ENCODE peak calls at places on chromosomes 6 and 20, in six cellular contexts. T is Calu3; P is nephron progenitor cell; X is CD8-positive, alpha-beta T cell; I is fibroblast of mammary gland; U is CD4-positive, alpha-beta T cell. Y is an unnamed sample.

GRCh38 chr20:49534314-49534713 is 33.6 kb downstream of the PTGIS start:
- DNase-seq in T (peak), P (peak), X (peak), I (peak), U (peak), Y (peak)

GRCh38 chr20:235891-236290 is 8.8 kb downstream of the DEFB129 start:
- DNase-seq in T (peak), P (no peak), X (no peak), I (peak), U (no peak), Y (no peak)

GRCh38 chr6:112831022-112831421 is 483.9 kb downstream of the RFPL4B start:
- DNase-seq in T (no peak), P (no peak), X (no peak), I (no peak), U (no peak), Y (no peak)

GRCh38 chr6:54892831-54893230 is 46.3 kb downstream of the FAM83B start:
- DNase-seq in T (no peak), P (no peak), X (no peak), I (peak), U (no peak), Y (no peak)

GRCh38 chr6:16904957-16905356 is 143.7 kb upstream of the ATXN1 start:
- DNase-seq in T (no peak), P (no peak), X (no peak), I (no peak), U (no peak), Y (no peak)

GRCh38 chr20:5140195-5140594 is 13.4 kb downstream of the CDS2 start:
- DNase-seq in T (no peak), P (no peak), X (no peak), I (no peak), U (no peak), Y (no peak)

GRCh38 chr6:72530750-72531149 is 91.1 kb upstream of the KCNQ5 start:
- DNase-seq in T (no peak), P (no peak), X (no peak), I (no peak), U (no peak), Y (no peak)

GRCh38 chr6:149646599-149646998 is 1.9 kb downstream of the KATNA1 start:
- DNase-seq in T (no peak), P (no peak), X (no peak), I (no peak), U (no peak), Y (no peak)

GRCh38 chr6:150036081-150036480 is 10.7 kb upstream of the RAET1L start:
- DNase-seq in T (no peak), P (no peak), X (no peak), I (no peak), U (no peak), Y (no peak)

GRCh38 chr6:169893624-169894023 is 142.2 kb downstream of the ERMARD start:
- DNase-seq in T (no peak), P (no peak), X (no peak), I (no peak), U (no peak), Y (no peak)

GRCh38 chr6:33305052-33305451 is 6.3 kb upstream of the RGL2 start:
- DNase-seq in T (no peak), P (no peak), X (no peak), I (no peak), U (no peak), Y (no peak)

GRCh38 chr6:4780360-4780812 is 4.2 kb downstream of the CDYL start:
- DNase-seq in T (peak), P (no peak), X (no peak), I (peak), U (no peak), Y (no peak)

GRCh38 chr6:4059115-4059777 is 19.7 kb downstream of the FAM217A start:
- DNase-seq in T (peak), P (no peak), X (peak), I (peak), U (peak), Y (no peak)

GRCh38 chr20:33832113-33832853 is 21.1 kb downstream of the CHMP4B start:
- DNase-seq in T (no peak), P (no peak), X (no peak), I (peak), U (no peak), Y (peak)

GRCh38 chr20:47296950-47297349 is 59.5 kb downstream of the ZMYND8 start:
- DNase-seq in T (peak), P (no peak), X (no peak), I (no peak), U (no peak), Y (no peak)
- TF ChIP-seq CTCF in T (no peak), P (no peak), X (no peak), I (no peak), U (no peak), Y (peak)

DNA sequence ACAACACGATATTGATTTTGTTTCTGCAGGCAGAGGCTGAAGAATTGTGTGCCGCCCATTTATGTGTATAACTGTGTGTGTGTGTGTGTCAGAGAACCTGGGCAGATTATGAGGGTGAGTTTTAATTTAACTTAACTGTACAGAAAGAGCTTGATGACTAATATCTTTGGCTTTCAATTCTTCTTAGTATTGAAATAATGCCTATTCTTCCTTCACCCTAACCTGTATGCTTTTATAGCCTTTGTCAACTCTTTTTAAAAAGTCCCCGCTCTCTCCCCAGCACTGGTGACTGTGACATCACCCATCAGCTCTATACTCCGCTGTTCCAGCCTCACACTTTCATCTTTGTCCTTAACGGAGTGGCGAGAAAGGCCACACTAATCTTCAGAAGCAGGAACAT is 206.5 kb downstream of the CD83 start:
- DNase-seq in T (peak), P (no peak), X (no peak), I (no peak), U (no peak), Y (no peak)
- TF ChIP-seq CTCF in T (no peak), P (no peak), X (no peak), I (no peak), U (no peak), Y (no peak)

DNA sequence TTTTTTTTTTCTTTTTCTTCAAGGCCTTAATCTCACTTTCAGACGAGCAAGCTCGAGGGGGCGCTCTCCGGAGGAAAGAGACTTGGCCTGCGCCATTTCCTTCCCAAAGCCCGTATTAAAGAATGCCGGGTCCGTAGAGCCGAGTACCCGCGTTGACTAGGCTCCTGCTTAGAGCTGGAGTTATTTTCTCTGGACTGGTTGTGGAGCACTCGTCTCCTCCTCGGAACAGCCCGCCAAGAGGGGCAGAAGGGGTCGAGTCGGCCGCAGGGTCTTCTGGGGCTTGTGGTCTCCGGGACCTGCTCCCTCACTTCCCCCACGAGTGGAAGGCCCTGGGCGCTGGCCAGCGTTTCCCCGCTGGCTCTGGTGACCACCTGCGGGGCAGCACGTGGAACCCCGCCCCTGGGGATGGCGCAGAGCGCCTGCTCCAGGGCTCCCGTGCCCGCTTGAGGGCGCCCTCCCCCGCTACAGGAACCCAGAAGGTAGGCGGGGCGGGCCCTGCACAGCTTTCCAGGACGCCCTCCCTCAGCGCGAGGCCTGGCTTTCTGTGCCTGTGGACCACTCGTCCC is 2.7 kb upstream of the MEI4 start:
- DNase-seq in T (peak), P (peak), X (no peak), I (no peak), U (no peak), Y (peak)
- TF ChIP-seq CTCF in T (peak), P (peak), X (no peak), I (no peak), U (no peak), Y (peak)

GRCh38 chr6:189676-190075 is 102.6 kb upstream of the DUSP22 start:
- DNase-seq in T (no peak), P (no peak), X (no peak), I (no peak), U (no peak), Y (no peak)

GRCh38 chr6:188821-189655 is 103.2 kb upstream of the DUSP22 start:
- DNase-seq in T (peak), P (peak), X (peak), I (peak), U (peak), Y (peak)

GRCh38 chr6:191487-192312 is 100.6 kb upstream of the DUSP22 start:
- DNase-seq in T (no peak), P (no peak), X (no peak), I (no peak), U (no peak), Y (no peak)

GRCh38 chr6:192313-192664 is 100.0 kb upstream of the DUSP22 start:
- DNase-seq in T (no peak), P (no peak), X (no peak), I (no peak), U (no peak), Y (no peak)

DNA sequence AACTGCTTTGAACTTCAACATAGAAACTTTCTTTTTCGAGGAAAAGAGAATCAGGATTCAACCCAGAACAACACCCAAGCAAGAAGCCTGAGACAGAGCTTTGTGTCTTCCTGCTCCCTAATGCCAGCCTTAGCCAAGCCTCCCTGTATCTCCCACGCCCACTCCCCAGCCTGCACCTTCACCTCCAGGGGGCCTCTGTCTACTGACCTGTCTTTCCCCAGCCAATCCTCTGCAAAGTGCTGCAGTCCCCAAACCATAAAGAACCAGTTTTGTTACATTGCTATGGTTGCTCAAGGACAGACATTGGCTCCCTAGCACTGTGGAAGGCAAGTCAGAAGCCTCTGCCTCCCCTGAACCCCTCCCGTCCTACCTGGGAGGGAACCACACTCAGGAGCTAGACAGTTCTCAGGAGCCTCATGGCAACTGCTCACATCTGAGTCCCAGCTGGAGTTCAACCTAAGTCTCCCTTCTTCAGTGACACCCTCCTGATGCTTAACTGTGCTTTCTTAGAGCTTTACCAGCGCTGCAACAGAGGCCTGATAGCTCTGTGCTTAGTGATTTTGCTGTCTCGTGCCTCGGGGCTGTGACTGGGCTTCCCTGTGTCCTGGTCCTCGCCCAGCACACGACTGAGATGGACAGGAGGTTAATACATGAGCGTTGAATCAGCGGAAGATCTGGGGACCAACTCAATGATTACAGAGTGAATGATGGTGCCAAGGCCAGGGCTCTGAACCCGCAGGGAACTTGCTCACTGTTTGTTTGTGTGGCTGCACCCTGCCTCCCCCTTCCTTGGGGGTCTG is 101.5 kb upstream of the DUSP22 start:
- DNase-seq in T (no peak), P (peak), X (no peak), I (no peak), U (no peak), Y (no peak)
- TF ChIP-seq CTCF in T (no peak), P (no peak), X (no peak), I (no peak), U (no peak), Y (peak)

DNA sequence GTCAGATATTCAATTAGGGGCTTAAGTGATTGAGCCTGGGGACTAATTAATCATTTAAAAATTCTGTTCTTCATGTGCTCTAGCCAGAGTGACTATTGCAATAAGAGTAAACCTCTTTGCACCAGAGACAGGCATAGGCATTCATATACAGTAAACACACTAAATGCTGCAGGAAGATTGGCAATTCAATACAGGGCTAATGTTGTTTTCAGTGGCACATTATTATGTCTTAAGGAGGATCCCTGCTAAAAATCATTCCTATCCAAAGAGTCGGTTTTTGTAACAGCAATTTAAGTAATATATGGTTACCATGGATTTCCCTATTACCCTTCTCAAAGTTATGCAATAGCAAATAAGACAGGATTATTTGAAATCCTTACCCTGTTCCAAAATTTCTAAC is 1.3 kb downstream of the PDE7B start:
- DNase-seq in T (no peak), P (no peak), X (no peak), I (peak), U (no peak), Y (no peak)
- TF ChIP-seq CTCF in T (no peak), P (no peak), X (no peak), I (no peak), U (no peak), Y (no peak)

DNA sequence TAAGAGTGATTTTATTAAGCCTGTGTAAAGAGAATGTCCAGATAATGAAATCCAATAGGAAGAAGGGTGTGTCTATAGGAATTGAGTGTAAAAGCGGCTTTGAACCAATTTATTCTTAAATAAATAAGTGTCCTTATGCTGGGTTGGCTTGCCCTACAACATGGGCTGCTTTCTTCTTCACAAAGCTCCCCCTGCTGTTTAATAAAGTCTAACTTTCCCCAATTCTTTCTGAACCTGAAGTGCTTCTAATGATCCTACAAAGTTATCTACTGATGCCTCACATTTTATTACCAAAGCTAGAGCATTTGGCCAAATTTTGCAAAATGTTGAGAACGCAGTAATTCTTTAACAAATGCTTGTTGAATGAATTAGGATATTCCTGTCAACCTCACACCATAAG is 36.3 kb upstream of the SIRT5 start:
- DNase-seq in T (no peak), P (no peak), X (no peak), I (peak), U (no peak), Y (no peak)
- TF ChIP-seq CTCF in T (no peak), P (no peak), X (peak), I (peak), U (peak), Y (peak)

DNA sequence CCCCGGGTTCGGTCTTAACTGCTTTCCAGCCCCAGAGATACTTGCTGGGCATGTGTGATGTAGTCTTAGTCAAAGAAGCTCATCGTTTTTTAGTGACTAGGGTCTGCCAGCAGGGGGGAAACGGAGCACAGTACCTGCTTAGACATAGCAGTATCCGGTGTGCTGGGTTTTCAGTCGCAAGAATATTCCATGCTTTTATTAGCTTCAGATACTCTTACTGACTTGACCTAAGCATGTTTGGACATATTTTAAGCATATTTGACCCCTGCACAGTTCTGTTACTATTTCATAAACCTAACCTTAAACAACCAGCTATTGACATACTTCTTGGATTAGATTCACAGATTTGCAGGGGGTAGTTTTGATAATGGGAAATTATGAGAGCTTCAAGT is 3.0 kb downstream of the E2F3 start:
- DNase-seq in T (peak), P (peak), X (peak), I (peak), U (peak), Y (peak)
- TF ChIP-seq CTCF in T (peak), P (peak), X (peak), I (peak), U (peak), Y (peak)